ENCODE peak calls at places on chromosomes 16 and 17, in six cellular contexts. J is heart right ventricle, W is lung, Q is AG09309, A is pancreas, H is PC-9. T is an unnamed sample.

GRCh38 chr17:39618252-39618913 is 8.4 kb upstream of the PPP1R1B start:
- DNase-seq in H (no peak), Q (no peak), W (no peak), A (no peak), J (no peak), T (no peak)

GRCh38 chr16:50146479-50147435 is 6.3 kb upstream of the TENT4B start:
- DNase-seq in Q (no peak), A (peak), J (no peak), W (no peak), H (no peak), T (no peak)

GRCh38 chr17:10294162-10294561 is 78.6 kb downstream of the MYH13 start:
- DNase-seq in A (no peak), Q (no peak), W (no peak), J (no peak), H (no peak), T (no peak)

GRCh38 chr16:2005646-2006045 is 4.0 kb downstream of the ZNF598 start:
- DNase-seq in H (no peak), Q (no peak), W (no peak), A (peak), J (no peak), T (no peak)

GRCh38 chr17:62119373-62119772 is 54.3 kb upstream of the MED13 start:
- DNase-seq in J (no peak), H (no peak), A (no peak), W (no peak), Q (no peak), T (no peak)

GRCh38 chr17:6548578-6549330 is 7.6 kb downstream of the PITPNM3 start:
- DNase-seq in Q (no peak), W (no peak), J (peak), A (no peak), H (no peak), T (no peak)

GRCh38 chr16:20806168-20807050 is at the start of the genes ERI2 and REXO5:
- DNase-seq in H (peak), A (peak), W (peak), Q (peak), J (peak), T (peak)

GRCh38 chr16:2597560-2597902 is 59.7 kb downstream of the PDPK1 start:
- DNase-seq in H (no peak), J (no peak), Q (no peak), W (no peak), A (no peak), T (no peak)

GRCh38 chr16:20897253-20897896 is 2.8 kb downstream of the DCUN1D3 start:
- DNase-seq in Q (no peak), W (no peak), H (no peak), J (no peak), A (no peak), T (no peak)

GRCh38 chr17:27462149-27462548 is 5.9 kb downstream of the KSR1 start:
- DNase-seq in J (no peak), Q (no peak), W (no peak), H (no peak), A (no peak), T (no peak)

GRCh38 chr17:6708357-6708961 is 4.7 kb downstream of the SLC13A5 start:
- DNase-seq in W (no peak), H (no peak), J (no peak), Q (no peak), A (no peak), T (no peak)

GRCh38 chr16:88376053-88376834 is 6.5 kb upstream of the ZNF469 start:
- DNase-seq in W (no peak), Q (no peak), J (no peak), H (no peak), A (no peak), T (no peak)

GRCh38 chr16:75203667-75204409 is 3.1 kb downstream of the CTRB2 start:
- DNase-seq in W (no peak), A (no peak), Q (no peak), H (no peak), J (no peak), T (no peak)

GRCh38 chr16:78994135-78994534 is 606.4 kb downstream of the MAF start:
- DNase-seq in J (no peak), W (no peak), A (no peak), H (no peak), Q (no peak), T (no peak)

GRCh38 chr17:47957591-47958490 is at the start of gene PRR15L:
- DNase-seq in H (peak), J (no peak), Q (no peak), W (peak), A (peak), T (no peak)

GRCh38 chr16:50338371-50339231 is 30.2 kb downstream of the BRD7 start:
- DNase-seq in A (no peak), Q (no peak), W (no peak), J (no peak), H (no peak), T (no peak)

GRCh38 chr17:82848022-82848592 is 8.3 kb upstream of the ZNF750 start:
- DNase-seq in Q (peak), H (peak), A (no peak), J (no peak), W (peak), T (peak)

GRCh38 chr17:4512156-4513112 is 13.8 kb downstream of the SPNS2 start:
- DNase-seq in H (peak), Q (no peak), J (no peak), W (no peak), A (no peak), T (no peak)

GRCh38 chr17:42249681-42250446 is 26.3 kb downstream of the STAT5B start:
- DNase-seq in H (no peak), A (no peak), J (no peak), W (no peak), Q (no peak), T (no peak)

GRCh38 chr16:50469744-50470301 is 78.4 kb upstream of the NKD1 start:
- DNase-seq in Q (no peak), W (no peak), J (peak), A (no peak), H (no peak), T (no peak)

GRCh38 chr16:31002252-31002700 is 8.2 kb downstream of the STX1B start:
- DNase-seq in J (no peak), Q (no peak), A (no peak), H (no peak), W (no peak), T (no peak)

GRCh38 chr16:49378816-49379215 is 5.2 kb downstream of the C16orf78 start:
- DNase-seq in A (no peak), W (no peak), H (no peak), J (no peak), Q (no peak), T (no peak)

GRCh38 chr16:9929313-9929712 is 252.9 kb downstream of the GRIN2A start:
- DNase-seq in W (no peak), A (no peak), H (no peak), Q (no peak), J (no peak), T (no peak)

GRCh38 chr17:40526668-40527067 is 25.2 kb upstream of the TNS4 start:
- DNase-seq in J (peak), H (peak), Q (no peak), A (no peak), W (no peak), T (peak)

GRCh38 chr16:53417011-53417410 is 17.3 kb upstream of the RBL2 start:
- DNase-seq in A (no peak), H (peak), J (no peak), W (no peak), Q (peak), T (no peak)

GRCh38 chr16:83116274-83116892 is 489.6 kb downstream of the CDH13 start:
- DNase-seq in Q (no peak), H (no peak), A (no peak), J (no peak), W (no peak), T (no peak)

GRCh38 chr17:32258383-32259121 is 7.1 kb upstream of the RHBDL3 start:
- DNase-seq in A (no peak), H (no peak), W (no peak), Q (no peak), J (no peak), T (no peak)

GRCh38 chr16:1048442-1049112 is 24.0 kb upstream of the SSTR5 start:
- DNase-seq in H (no peak), W (no peak), A (peak), J (peak), Q (no peak), T (no peak)

DNA sequence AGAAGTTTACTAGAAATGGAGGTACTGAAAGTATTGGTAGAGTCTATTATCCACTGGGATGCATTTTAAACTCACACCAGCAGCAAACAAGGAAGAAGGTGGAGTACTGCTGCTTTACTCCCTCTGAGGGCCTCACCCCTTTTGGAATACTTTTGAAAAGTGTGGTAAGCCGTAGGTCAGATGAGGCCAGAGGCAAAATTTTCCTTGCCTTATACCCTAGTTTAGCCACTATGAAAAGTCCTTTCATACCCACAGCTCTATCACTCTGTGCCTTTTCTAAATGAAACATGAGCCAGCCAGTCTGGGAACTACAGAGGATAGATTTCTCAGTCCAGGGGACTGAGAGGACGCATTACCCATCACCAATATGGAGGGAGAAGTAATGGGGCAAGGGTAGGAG is 14.0 kb downstream of the GDE1 start:
- DNase-seq in H (peak), J (no peak), Q (no peak), A (no peak), W (no peak), T (no peak)
- TF ChIP-seq CTCF in H (no peak), J (no peak), Q (no peak), A (no peak), W (no peak), T (no peak)

DNA sequence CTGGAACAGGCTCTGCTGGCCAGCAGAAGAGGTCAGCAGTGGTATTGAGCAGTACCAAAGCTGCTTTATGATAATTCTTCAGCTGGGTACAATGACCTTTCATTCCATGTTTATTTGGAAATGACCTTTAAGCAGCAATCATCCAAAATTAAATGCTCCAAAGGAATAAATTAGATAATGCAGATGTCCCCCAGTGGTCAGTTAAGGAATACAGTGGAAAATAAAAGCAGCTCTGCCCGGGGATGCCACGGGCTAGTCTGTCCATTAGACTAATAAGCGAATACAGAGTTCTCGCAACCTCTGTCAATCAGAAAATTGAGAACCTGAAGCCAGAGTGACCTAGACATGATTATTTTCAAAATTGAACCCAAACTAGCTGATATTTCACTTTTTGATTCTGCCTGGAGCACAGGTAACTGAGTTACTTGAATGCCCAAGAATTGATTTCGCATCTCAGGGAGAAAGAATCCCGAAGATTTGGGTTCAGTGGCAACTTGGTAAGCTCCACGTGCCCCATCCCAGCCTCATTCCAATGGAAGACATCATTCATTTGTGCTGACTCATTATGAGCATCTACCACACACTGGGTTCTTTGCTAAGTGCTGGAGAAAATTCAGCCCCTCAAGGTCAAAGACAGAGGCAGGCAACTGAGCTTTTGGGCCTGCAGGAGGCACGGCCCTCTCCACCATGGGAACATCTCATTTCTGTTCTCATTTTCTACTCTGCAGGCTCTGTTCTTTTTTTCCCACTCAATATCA is 34.4 kb upstream of the SLC39A11 start:
- DNase-seq in W (no peak), J (no peak), Q (no peak), H (no peak), A (no peak), T (no peak)
- TF ChIP-seq CTCF in W (no peak), J (no peak), Q (no peak), H (no peak), A (no peak), T (no peak)

DNA sequence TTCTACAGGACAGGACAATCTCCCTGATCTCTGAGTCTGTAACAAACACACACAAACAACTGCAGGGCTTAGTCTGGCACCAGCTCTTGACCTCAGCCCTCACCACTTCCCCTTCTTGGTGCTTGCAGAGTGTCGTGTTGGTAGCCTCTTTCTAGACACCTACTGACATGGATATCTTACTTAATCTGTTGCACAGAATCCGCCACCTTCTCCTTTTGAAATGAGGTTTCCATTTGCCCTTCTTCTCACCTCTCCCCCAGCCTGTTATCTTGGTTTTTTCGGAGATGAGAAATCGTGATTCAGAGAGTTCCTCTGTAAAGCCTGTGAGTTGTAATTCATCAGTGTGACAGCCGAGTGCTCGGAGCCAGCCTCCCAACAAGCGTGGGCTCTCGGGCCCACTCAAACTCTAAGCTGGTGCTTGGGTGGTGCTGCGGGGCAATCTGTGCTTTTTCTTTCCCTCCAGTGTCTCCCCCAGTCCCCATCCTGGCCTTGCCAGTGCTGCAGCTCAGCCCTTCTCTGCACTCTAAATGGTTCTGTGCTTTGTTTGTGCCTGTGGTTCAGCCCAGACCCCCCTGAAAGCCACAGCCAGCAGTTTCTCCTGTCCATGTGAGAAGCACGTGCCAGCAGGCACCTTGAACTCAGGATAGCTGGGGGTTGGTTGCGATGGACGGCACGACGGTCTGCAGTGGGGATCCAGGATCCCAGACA is 28.1 kb downstream of the KIAA0513 start:
- DNase-seq in J (no peak), Q (peak), W (peak), A (peak), H (peak), T (peak)
- TF ChIP-seq CTCF in J (no peak), Q (no peak), W (no peak), A (no peak), H (no peak), T (no peak)

GRCh38 chr17:71217769-71218168 is 903.1 kb upstream of the SOX9 start:
- DNase-seq in H (peak), Q (no peak), J (no peak), A (no peak), W (no peak), T (no peak)
- TF ChIP-seq CTCF in H (no peak), Q (no peak), J (no peak), A (no peak), W (no peak), T (no peak)

T was measured in gastrocnemius medialis.